ENCODE peak calls at places on chromosomes 12 and 14, in ten cellular contexts. L is stimulated activated CD4-positive, alpha-beta T cell treated with anti-CD3 and anti-CD28 coated beads, Interleukin-15, amount 100 ng/mL, for 1 hour; P is brain microvascular endothelial cell; H is NCI-H446 treated with DMSO at 0.1 percent for 48 hours; U is midbrain; Q is RWPE1; G is SW480; B is T-cell; R is CD8-positive, alpha-beta T cell; N is NAMALWA. Y is an unnamed sample.

GRCh38 chr12:131353826-131354225 is 357.1 kb upstream of the SFSWAP start:
- DNase-seq in P (no peak), G (peak), Q (peak), B (no peak), N (no peak), U (no peak), R (no peak), H (no peak), L (no peak), Y (no peak)

GRCh38 chr14:61438860-61439765 is 117.7 kb downstream of the PRKCH start:
- DNase-seq in N (no peak), G (peak), P (peak), H (peak), B (peak), Q (peak), U (no peak), L (no peak), R (peak), Y (peak)

GRCh38 chr12:79155703-79156102 is 291.1 kb downstream of the SYT1 start:
- DNase-seq in Q (no peak), G (no peak), N (no peak), L (no peak), P (no peak), U (no peak), H (no peak), B (no peak), R (no peak), Y (no peak)

GRCh38 chr14:104091927-104092771 is 6.6 kb downstream of the ASPG start:
- DNase-seq in L (no peak), H (no peak), P (no peak), Q (no peak), R (no peak), U (no peak), N (no peak), G (no peak), B (no peak), Y (no peak)

GRCh38 chr12:104420868-104421267 is 35.9 kb upstream of the CHST11 start:
- DNase-seq in R (no peak), Q (no peak), G (no peak), U (no peak), N (no peak), B (no peak), P (no peak), L (no peak), H (no peak), Y (no peak)

GRCh38 chr12:21502164-21502496 is 541 bp downstream of the GOLT1B start:
- DNase-seq in U (peak), G (peak), H (no peak), P (peak), N (peak), R (no peak), Q (peak), B (no peak), L (peak), Y (no peak)

GRCh38 chr12:125178222-125178621 is 113.0 kb downstream of the AACS start:
- DNase-seq in B (no peak), G (no peak), N (peak), H (no peak), Q (no peak), R (no peak), U (no peak), P (no peak), L (no peak), Y (no peak)

GRCh38 chr14:72638021-72638420 is 255.9 kb downstream of the DPF3 start:
- DNase-seq in P (peak), B (no peak), Q (peak), H (no peak), U (no peak), N (no peak), R (no peak), G (peak), L (no peak), Y (no peak)

GRCh38 chr14:92553456-92553855 is 39.9 kb downstream of the RIN3 start:
- DNase-seq in R (no peak), N (no peak), G (no peak), B (no peak), U (no peak), H (no peak), Q (no peak), P (peak), L (no peak), Y (no peak)

GRCh38 chr12:132393991-132394949 is 64.9 kb upstream of the GALNT9 start:
- DNase-seq in U (no peak), P (peak), B (no peak), G (no peak), H (no peak), R (no peak), L (no peak), N (no peak), Q (no peak), Y (no peak)

GRCh38 chr14:75229576-75229922 is 49.1 kb upstream of the FOS start:
- DNase-seq in N (no peak), R (no peak), Q (no peak), U (no peak), P (no peak), B (no peak), H (no peak), G (no peak), L (no peak), Y (no peak)

GRCh38 chr12:49809369-49810158 is 18.6 kb downstream of the NCKAP5L start:
- DNase-seq in L (no peak), H (no peak), G (no peak), B (no peak), P (no peak), U (peak), N (no peak), Q (no peak), R (no peak), Y (no peak)

GRCh38 chr14:99726538-99727095 is 42.5 kb downstream of the CYP46A1 start:
- DNase-seq in G (no peak), R (no peak), H (no peak), L (no peak), U (no peak), Q (no peak), N (no peak), B (no peak), P (no peak), Y (no peak)

GRCh38 chr12:54300732-54301427 is at the start of gene NFE2:
- DNase-seq in Q (peak), L (no peak), H (no peak), N (no peak), B (peak), R (peak), U (no peak), P (peak), G (peak), Y (no peak)

GRCh38 chr14:104442107-104442551 is 137.4 kb upstream of the C14orf180 start:
- DNase-seq in B (no peak), Q (no peak), U (no peak), G (no peak), R (no peak), L (no peak), N (no peak), H (no peak), P (no peak), Y (no peak)

GRCh38 chr14:33393895-33394405 is 455.3 kb downstream of the NPAS3 start:
- DNase-seq in Q (no peak), G (no peak), H (no peak), L (no peak), P (no peak), R (no peak), U (no peak), N (no peak), B (no peak), Y (no peak)

GRCh38 chr12:99386907-99387306 is 260.6 kb upstream of the GARIN6 start:
- DNase-seq in H (no peak), L (no peak), R (no peak), Q (no peak), G (peak), U (no peak), N (peak), P (peak), B (no peak), Y (no peak)

GRCh38 chr12:122864894-122865253 is 29.6 kb downstream of the HIP1R start:
- DNase-seq in H (no peak), B (no peak), Q (no peak), U (no peak), L (no peak), R (peak), N (no peak), G (no peak), P (no peak), Y (no peak)

GRCh38 chr12:104285740-104286537 is 17.6 kb upstream of the EID3 start:
- DNase-seq in R (no peak), B (no peak), U (no peak), Q (peak), G (peak), H (no peak), P (no peak), N (peak), L (no peak), Y (no peak)

GRCh38 chr12:29640589-29641345 is 143.0 kb downstream of the TMTC1 start:
- DNase-seq in U (no peak), G (peak), H (no peak), P (peak), B (no peak), N (no peak), R (no peak), L (no peak), Q (peak), Y (no peak)

GRCh38 chr12:103944964-103945363 is 14.8 kb downstream of the HSP90B1 start:
- DNase-seq in U (no peak), G (no peak), P (no peak), H (no peak), R (no peak), B (no peak), N (no peak), L (no peak), Q (no peak), Y (no peak)

GRCh38 chr12:109844983-109845841 is 12.0 kb upstream of the TRPV4 start:
- DNase-seq in L (peak), N (peak), B (peak), P (peak), G (peak), U (peak), H (peak), R (peak), Q (peak), Y (peak)